ENCODE peak calls at places on chromosomes 16 and 17, in six cellular contexts. One of them, this sample, is unnamed.

GRCh38 chr17:42312285-42313130 is 24.2 kb downstream of the STAT5A start:
- DNase-seq in putamen: peak
- DNase-seq in DMS153: peak
- DNase-seq in breast epithelium: peak
- DNase-seq in NCI-H2081: peak
- DNase-seq in stimulated activated CD8-positive, alpha-beta memory T cell treated with anti-CD3 and anti-CD28 coated beads, Interleukin-4, amount 100 ng/mL, for 1 hour: peak
- DNase-seq in this sample: peak

GRCh38 chr17:17321356-17322025 is 18.3 kb downstream of the NT5M start:
- DNase-seq in putamen: no peak
- DNase-seq in DMS153: no peak
- DNase-seq in breast epithelium: no peak
- DNase-seq in NCI-H2081: no peak
- DNase-seq in stimulated activated CD8-positive, alpha-beta memory T cell treated with anti-CD3 and anti-CD28 coated beads, Interleukin-4, amount 100 ng/mL, for 1 hour: no peak
- DNase-seq in this sample: no peak

GRCh38 chr17:45906237-45906636 is 11.9 kb downstream of the MAPT start:
- DNase-seq in putamen: no peak
- DNase-seq in DMS153: no peak
- DNase-seq in breast epithelium: no peak
- DNase-seq in NCI-H2081: peak
- DNase-seq in stimulated activated CD8-positive, alpha-beta memory T cell treated with anti-CD3 and anti-CD28 coated beads, Interleukin-4, amount 100 ng/mL, for 1 hour: no peak
- DNase-seq in this sample: no peak

GRCh38 chr16:21104124-21104860 is 46.4 kb downstream of the DNAH3 start:
- DNase-seq in putamen: no peak
- DNase-seq in DMS153: no peak
- DNase-seq in breast epithelium: no peak
- DNase-seq in NCI-H2081: no peak
- DNase-seq in stimulated activated CD8-positive, alpha-beta memory T cell treated with anti-CD3 and anti-CD28 coated beads, Interleukin-4, amount 100 ng/mL, for 1 hour: no peak
- DNase-seq in this sample: no peak

GRCh38 chr17:81388091-81388611 is 7.1 kb upstream of the BAHCC1 start:
- DNase-seq in putamen: no peak
- DNase-seq in DMS153: no peak
- DNase-seq in breast epithelium: no peak
- DNase-seq in NCI-H2081: no peak
- DNase-seq in stimulated activated CD8-positive, alpha-beta memory T cell treated with anti-CD3 and anti-CD28 coated beads, Interleukin-4, amount 100 ng/mL, for 1 hour: no peak
- DNase-seq in this sample: no peak

GRCh38 chr17:13520899-13521572 is 80.7 kb downstream of the HS3ST3A1 start:
- DNase-seq in putamen: no peak
- DNase-seq in DMS153: no peak
- DNase-seq in breast epithelium: no peak
- DNase-seq in NCI-H2081: no peak
- DNase-seq in stimulated activated CD8-positive, alpha-beta memory T cell treated with anti-CD3 and anti-CD28 coated beads, Interleukin-4, amount 100 ng/mL, for 1 hour: no peak
- DNase-seq in this sample: no peak

GRCh38 chr17:78383725-78384471 is 5.4 kb downstream of the PGS1 start:
- DNase-seq in putamen: no peak
- DNase-seq in DMS153: no peak
- DNase-seq in breast epithelium: peak
- DNase-seq in NCI-H2081: no peak
- DNase-seq in stimulated activated CD8-positive, alpha-beta memory T cell treated with anti-CD3 and anti-CD28 coated beads, Interleukin-4, amount 100 ng/mL, for 1 hour: no peak
- DNase-seq in this sample: peak

GRCh38 chr16:81376880-81377279 is 62.1 kb downstream of the GAN start:
- DNase-seq in putamen: no peak
- DNase-seq in DMS153: no peak
- DNase-seq in breast epithelium: no peak
- DNase-seq in NCI-H2081: no peak
- DNase-seq in stimulated activated CD8-positive, alpha-beta memory T cell treated with anti-CD3 and anti-CD28 coated beads, Interleukin-4, amount 100 ng/mL, for 1 hour: no peak
- DNase-seq in this sample: no peak

GRCh38 chr17:15213381-15214087 is 51.6 kb downstream of the PMP22 start:
- DNase-seq in putamen: no peak
- DNase-seq in DMS153: no peak
- DNase-seq in breast epithelium: no peak
- DNase-seq in NCI-H2081: no peak
- DNase-seq in stimulated activated CD8-positive, alpha-beta memory T cell treated with anti-CD3 and anti-CD28 coated beads, Interleukin-4, amount 100 ng/mL, for 1 hour: no peak
- DNase-seq in this sample: no peak

GRCh38 chr17:76973040-76973439 is 104.8 kb downstream of the MGAT5B start:
- DNase-seq in putamen: no peak
- DNase-seq in DMS153: no peak
- DNase-seq in breast epithelium: no peak
- DNase-seq in NCI-H2081: no peak
- DNase-seq in stimulated activated CD8-positive, alpha-beta memory T cell treated with anti-CD3 and anti-CD28 coated beads, Interleukin-4, amount 100 ng/mL, for 1 hour: no peak
- DNase-seq in this sample: no peak

GRCh38 chr17:14302421-14303099 is 1.7 kb downstream of the HS3ST3B1 start:
- DNase-seq in putamen: peak
- DNase-seq in DMS153: peak
- DNase-seq in breast epithelium: peak
- DNase-seq in NCI-H2081: peak
- DNase-seq in stimulated activated CD8-positive, alpha-beta memory T cell treated with anti-CD3 and anti-CD28 coated beads, Interleukin-4, amount 100 ng/mL, for 1 hour: peak
- DNase-seq in this sample: peak

GRCh38 chr16:61820398-61820797 is 215.8 kb downstream of the CDH8 start:
- DNase-seq in putamen: no peak
- DNase-seq in DMS153: no peak
- DNase-seq in breast epithelium: no peak
- DNase-seq in NCI-H2081: no peak
- DNase-seq in stimulated activated CD8-positive, alpha-beta memory T cell treated with anti-CD3 and anti-CD28 coated beads, Interleukin-4, amount 100 ng/mL, for 1 hour: no peak
- DNase-seq in this sample: no peak

GRCh38 chr17:82269138-82269881 is 4.2 kb downstream of the CSNK1D start:
- DNase-seq in putamen: no peak
- DNase-seq in DMS153: no peak
- DNase-seq in breast epithelium: no peak
- DNase-seq in NCI-H2081: no peak
- DNase-seq in stimulated activated CD8-positive, alpha-beta memory T cell treated with anti-CD3 and anti-CD28 coated beads, Interleukin-4, amount 100 ng/mL, for 1 hour: no peak
- DNase-seq in this sample: no peak

GRCh38 chr16:75486014-75486404 is 9.2 kb downstream of the CHST6 start:
- DNase-seq in putamen: no peak
- DNase-seq in DMS153: peak
- DNase-seq in breast epithelium: peak
- DNase-seq in NCI-H2081: no peak
- DNase-seq in stimulated activated CD8-positive, alpha-beta memory T cell treated with anti-CD3 and anti-CD28 coated beads, Interleukin-4, amount 100 ng/mL, for 1 hour: no peak
- DNase-seq in this sample: no peak

GRCh38 chr16:54351171-54351570 is 64.6 kb upstream of the IRX3 start:
- DNase-seq in putamen: no peak
- DNase-seq in DMS153: no peak
- DNase-seq in breast epithelium: no peak
- DNase-seq in NCI-H2081: no peak
- DNase-seq in stimulated activated CD8-positive, alpha-beta memory T cell treated with anti-CD3 and anti-CD28 coated beads, Interleukin-4, amount 100 ng/mL, for 1 hour: no peak
- DNase-seq in this sample: no peak

GRCh38 chr16:79997257-79997656 is 396.7 kb upstream of the MAF start:
- DNase-seq in putamen: no peak
- DNase-seq in DMS153: no peak
- DNase-seq in breast epithelium: no peak
- DNase-seq in NCI-H2081: no peak
- DNase-seq in stimulated activated CD8-positive, alpha-beta memory T cell treated with anti-CD3 and anti-CD28 coated beads, Interleukin-4, amount 100 ng/mL, for 1 hour: no peak
- DNase-seq in this sample: no peak

GRCh38 chr17:81221842-81222619 is 734 bp downstream of the CEP131 start:
- DNase-seq in putamen: no peak
- DNase-seq in DMS153: no peak
- DNase-seq in breast epithelium: no peak
- DNase-seq in NCI-H2081: no peak
- DNase-seq in stimulated activated CD8-positive, alpha-beta memory T cell treated with anti-CD3 and anti-CD28 coated beads, Interleukin-4, amount 100 ng/mL, for 1 hour: no peak
- DNase-seq in this sample: no peak

GRCh38 chr17:74282587-74283370 is 8.7 kb downstream of the DNAI2 start:
- DNase-seq in putamen: no peak
- DNase-seq in DMS153: no peak
- DNase-seq in breast epithelium: no peak
- DNase-seq in NCI-H2081: no peak
- DNase-seq in stimulated activated CD8-positive, alpha-beta memory T cell treated with anti-CD3 and anti-CD28 coated beads, Interleukin-4, amount 100 ng/mL, for 1 hour: peak
- DNase-seq in this sample: no peak

GRCh38 chr16:83992624-83993023 is 24.6 kb downstream of the NECAB2 start:
- DNase-seq in putamen: no peak
- DNase-seq in DMS153: no peak
- DNase-seq in breast epithelium: peak
- DNase-seq in NCI-H2081: no peak
- DNase-seq in stimulated activated CD8-positive, alpha-beta memory T cell treated with anti-CD3 and anti-CD28 coated beads, Interleukin-4, amount 100 ng/mL, for 1 hour: no peak
- DNase-seq in this sample: no peak

GRCh38 chr17:79362086-79362995 is 248.5 kb downstream of the RBFOX3 start:
- DNase-seq in putamen: no peak
- DNase-seq in DMS153: no peak
- DNase-seq in breast epithelium: no peak
- DNase-seq in NCI-H2081: no peak
- DNase-seq in stimulated activated CD8-positive, alpha-beta memory T cell treated with anti-CD3 and anti-CD28 coated beads, Interleukin-4, amount 100 ng/mL, for 1 hour: no peak
- DNase-seq in this sample: no peak

GRCh38 chr17:17781591-17782424 is 55.0 kb downstream of the SREBF1 start:
- DNase-seq in putamen: peak
- DNase-seq in DMS153: peak
- DNase-seq in breast epithelium: peak
- DNase-seq in NCI-H2081: peak
- DNase-seq in stimulated activated CD8-positive, alpha-beta memory T cell treated with anti-CD3 and anti-CD28 coated beads, Interleukin-4, amount 100 ng/mL, for 1 hour: no peak
- DNase-seq in this sample: no peak

GRCh38 chr17:2980211-2980903 is 83.0 kb downstream of the OR1D5 start:
- DNase-seq in putamen: no peak
- DNase-seq in DMS153: no peak
- DNase-seq in breast epithelium: peak
- DNase-seq in NCI-H2081: no peak
- DNase-seq in stimulated activated CD8-positive, alpha-beta memory T cell treated with anti-CD3 and anti-CD28 coated beads, Interleukin-4, amount 100 ng/mL, for 1 hour: no peak
- DNase-seq in this sample: no peak

GRCh38 chr16:2333772-2334379 is 6.7 kb downstream of the ABCA3 start:
- DNase-seq in putamen: no peak
- DNase-seq in DMS153: no peak
- DNase-seq in breast epithelium: no peak
- DNase-seq in NCI-H2081: no peak
- DNase-seq in stimulated activated CD8-positive, alpha-beta memory T cell treated with anti-CD3 and anti-CD28 coated beads, Interleukin-4, amount 100 ng/mL, for 1 hour: no peak
- DNase-seq in this sample: no peak

GRCh38 chr17:49913226-49914095 is 55.5 kb upstream of the DLX4 start:
- DNase-seq in putamen: no peak
- DNase-seq in DMS153: no peak
- DNase-seq in breast epithelium: no peak
- DNase-seq in NCI-H2081: no peak
- DNase-seq in stimulated activated CD8-positive, alpha-beta memory T cell treated with anti-CD3 and anti-CD28 coated beads, Interleukin-4, amount 100 ng/mL, for 1 hour: no peak
- DNase-seq in this sample: no peak

GRCh38 chr17:65278050-65278819 is 141.1 kb downstream of the RGS9 start:
- DNase-seq in putamen: no peak
- DNase-seq in DMS153: no peak
- DNase-seq in breast epithelium: no peak
- DNase-seq in NCI-H2081: peak
- DNase-seq in stimulated activated CD8-positive, alpha-beta memory T cell treated with anti-CD3 and anti-CD28 coated beads, Interleukin-4, amount 100 ng/mL, for 1 hour: no peak
- DNase-seq in this sample: no peak

GRCh38 chr16:10114411-10114810 is 67.8 kb downstream of the GRIN2A start:
- DNase-seq in putamen: no peak
- DNase-seq in DMS153: no peak
- DNase-seq in breast epithelium: peak
- DNase-seq in NCI-H2081: no peak
- DNase-seq in stimulated activated CD8-positive, alpha-beta memory T cell treated with anti-CD3 and anti-CD28 coated beads, Interleukin-4, amount 100 ng/mL, for 1 hour: no peak
- DNase-seq in this sample: no peak

This sample was measured in GOT3.